ENCODE peak calls at places on chromosomes 6 and 20, in eight cellular contexts. Q is Daoy, F is astrocyte of the spinal cord, L is endothelial cell, K is T-helper 2 cell, I is left ventricle myocardium inferior, V is neuronal stem cell, A is IMR-90. X is an unnamed sample.

GRCh38 chr6:151475653-151476523 is 17.9 kb upstream of the CCDC170 start:
- DNase-seq in L (peak), F (peak), Q (peak), V (no peak), K (peak), A (peak), I (no peak), X (no peak)

GRCh38 chr6:81865712-81866111 is 113.2 kb upstream of the TENT5A start:
- DNase-seq in K (no peak), Q (peak), V (no peak), A (peak), I (no peak), F (peak), L (no peak), X (no peak)

GRCh38 chr6:20678831-20679352 is 144.6 kb downstream of the CDKAL1 start:
- DNase-seq in F (no peak), K (no peak), Q (no peak), I (no peak), L (no peak), A (peak), V (no peak), X (no peak)

GRCh38 chr6:32668226-32668747 is 1.8 kb upstream of the HLA-DQB1 start:
- DNase-seq in K (peak), A (peak), I (no peak), V (no peak), Q (peak), F (no peak), L (no peak), X (no peak)

GRCh38 chr6:116616757-116617093 is 446 bp downstream of the RSPH4A start:
- DNase-seq in K (no peak), V (no peak), Q (peak), L (peak), F (no peak), A (no peak), I (no peak), X (no peak)

GRCh38 chr6:105691971-105692370 is 289.1 kb upstream of the PREP start:
- DNase-seq in L (no peak), K (no peak), I (no peak), Q (no peak), V (no peak), F (no peak), A (no peak), X (no peak)

GRCh38 chr6:116287668-116288282 is 8.0 kb upstream of the TSPYL1 start:
- DNase-seq in V (peak), K (peak), A (peak), F (peak), I (no peak), L (no peak), Q (peak), X (no peak)

GRCh38 chr20:41889125-41889870 is 271.1 kb upstream of the CHD6 start:
- DNase-seq in K (peak), V (no peak), L (no peak), I (no peak), Q (no peak), A (no peak), F (peak), X (no peak)

GRCh38 chr6:43436577-43437282 is 9.4 kb downstream of the ABCC10 start:
- DNase-seq in K (no peak), A (peak), Q (peak), F (peak), L (no peak), V (no peak), I (no peak), X (no peak)

GRCh38 chr20:46401478-46401860 is 4.9 kb downstream of the ELMO2 start:
- DNase-seq in V (no peak), K (peak), Q (no peak), F (no peak), L (no peak), A (no peak), I (no peak), X (no peak)

GRCh38 chr6:169168302-169168630 is 85.4 kb downstream of the THBS2 start:
- DNase-seq in K (no peak), A (no peak), V (no peak), L (no peak), I (no peak), Q (no peak), F (no peak), X (no peak)

GRCh38 chr6:80959034-80959433 is 793.4 kb downstream of the TENT5A start:
- DNase-seq in Q (no peak), F (no peak), K (no peak), I (no peak), A (no peak), L (no peak), V (no peak), X (no peak)

GRCh38 chr20:59731371-59731770 is 127.0 kb downstream of the PHACTR3 start:
- DNase-seq in A (no peak), F (no peak), L (no peak), Q (no peak), I (no peak), K (no peak), V (no peak), X (no peak)

GRCh38 chr6:143741480-143741879 is 63.7 kb downstream of the PHACTR2 start:
- DNase-seq in Q (no peak), A (no peak), L (no peak), V (no peak), F (no peak), K (no peak), I (no peak), X (no peak)

GRCh38 chr20:61990484-61990883 is 75.2 kb downstream of the TAF4 start:
- DNase-seq in I (no peak), V (no peak), F (no peak), K (no peak), A (no peak), Q (no peak), L (no peak), X (no peak)

GRCh38 chr6:2245954-2246863 is 804 bp upstream of the GMDS start:
- DNase-seq in L (peak), V (no peak), A (peak), K (peak), I (peak), Q (peak), F (peak), X (peak)

GRCh38 chr20:33539129-33539528 is 49.2 kb downstream of the CBFA2T2 start:
- DNase-seq in L (no peak), I (no peak), K (no peak), F (no peak), A (peak), V (no peak), Q (no peak), X (no peak)

GRCh38 chr20:21077809-21078345 is 28.3 kb downstream of the LINC00237 start:
- DNase-seq in L (no peak), Q (no peak), V (no peak), K (no peak), I (no peak), F (no peak), A (no peak), X (no peak)

GRCh38 chr6:151783692-151784091 is 23.8 kb upstream of the ESR1 start:
- DNase-seq in A (no peak), L (no peak), Q (no peak), V (no peak), I (no peak), F (no peak), K (no peak), X (no peak)

GRCh38 chr20:13294522-13294921 is 73.4 kb downstream of the ISM1 start:
- DNase-seq in Q (no peak), K (no peak), V (no peak), A (no peak), F (no peak), I (no peak), L (no peak), X (no peak)

GRCh38 chr20:19375301-19375885 is 163.0 kb downstream of the SLC24A3 start:
- DNase-seq in Q (no peak), F (no peak), V (no peak), L (no peak), A (no peak), I (no peak), K (no peak), X (no peak)

GRCh38 chr20:11216451-11217314 is 542.9 kb upstream of the JAG1 start:
- DNase-seq in A (peak), V (no peak), F (peak), K (no peak), Q (peak), I (no peak), L (no peak), X (no peak)

GRCh38 chr6:33983721-33984465 is 162.0 kb downstream of the GRM4 start:
- DNase-seq in Q (no peak), A (no peak), V (no peak), F (no peak), I (no peak), L (no peak), K (no peak), X (no peak)

X was measured in progenitor cell of endocrine pancreas.